ENCODE peak calls at places on chromosomes 4 and X, in six cellular contexts. S is RPMI7951, X is neural crest cell, U is amygdala, B is OCI-LY7, N is AG09319. E is an unnamed sample.

GRCh38 chr4:182447938-182448280 is 204.7 kb downstream of the TENM3 start:
- DNase-seq in S (no peak), X (peak; percentile 19), U (no peak), B (no peak), N (no peak), E (no peak)

GRCh38 chr4:123325241-123325681 is 71.3 kb upstream of the SPRY1 start:
- DNase-seq in S (peak; percentile 38), X (no peak), U (no peak), B (peak; percentile 88), N (no peak), E (no peak)

GRCh38 chr4:140654516-140654855 is 85.7 kb upstream of the UCP1 start:
- DNase-seq in S (peak; percentile 15), X (no peak), U (no peak), B (no peak), N (no peak), E (no peak)

GRCh38 chrX:45353462-45353861 is 152.8 kb upstream of the DIPK2B start:
- DNase-seq in S (peak; percentile 75), X (no peak), U (no peak), B (no peak), N (no peak), E (no peak)

GRCh38 chrX:68763481-68763880 is 65.3 kb upstream of the EFNB1 start:
- DNase-seq in S (no peak), X (no peak), U (no peak), B (no peak), N (no peak), E (no peak)

GRCh38 chr4:27084685-27085356 is 224.2 kb downstream of the STIM2 start:
- DNase-seq in S (peak; percentile 12), X (peak; percentile 50), U (peak; percentile 73), B (no peak), N (no peak), E (peak; percentile 33)

GRCh38 chr4:138864961-138865720 is 150.4 kb upstream of the NOCT start:
- DNase-seq in S (no peak), X (no peak), U (no peak), B (no peak), N (no peak), E (no peak)

GRCh38 chrX:115408736-115409390 is 119.3 kb downstream of the LUZP4 start:
- DNase-seq in S (peak; percentile 25), X (no peak), U (no peak), B (no peak), N (no peak), E (no peak)

GRCh38 chrX:15686818-15687685 is 22.4 kb upstream of the CLTRN start:
- DNase-seq in S (peak; percentile 51), X (peak; percentile 55), U (no peak), B (peak; percentile 63), N (peak; percentile 23), E (no peak)

GRCh38 chrX:45774961-45775360 is 574.3 kb upstream of the DIPK2B start:
- DNase-seq in S (peak; percentile 92), X (no peak), U (no peak), B (no peak), N (no peak), E (no peak)

E was measured in right lobe of liver.